ENCODE peak calls at places on chromosomes 11 and 22, in eight cellular contexts. One of them, this sample, is unnamed.

GRCh38 chr11:27754035-27755017 is 54.1 kb upstream of the BDNF start:
- DNase-seq in non-pigmented ciliary epithelial cell: peak
- DNase-seq in A172: peak
- DNase-seq in stimulated activated CD8-positive, alpha-beta memory T cell treated with anti-CD3 and anti-CD28 coated beads, Interleukin-2, amount 100 ng/mL, for 1 hour: no peak
- DNase-seq in cortex of kidney: no peak
- DNase-seq in stimulated activated CD4-positive, alpha-beta T cell treated with anti-CD3 and anti-CD28 coated beads, Interleukin-1b, Interleukin-23, amount 100 ng/mL, for 1 hour: no peak
- DNase-seq in Calu3: no peak
- DNase-seq in immature natural killer cell: no peak
- DNase-seq in this sample: no peak

GRCh38 chr11:57072640-57073039 is 83.9 kb downstream of the OR5AK2 start:
- DNase-seq in A172: peak
- DNase-seq in Calu3: peak
- DNase-seq in non-pigmented ciliary epithelial cell: peak
- DNase-seq in immature natural killer cell: no peak
- DNase-seq in stimulated activated CD8-positive, alpha-beta memory T cell treated with anti-CD3 and anti-CD28 coated beads, Interleukin-2, amount 100 ng/mL, for 1 hour: no peak
- DNase-seq in cortex of kidney: no peak
- DNase-seq in stimulated activated CD4-positive, alpha-beta T cell treated with anti-CD3 and anti-CD28 coated beads, Interleukin-1b, Interleukin-23, amount 100 ng/mL, for 1 hour: no peak
- DNase-seq in this sample: no peak

GRCh38 chr11:33500865-33501479 is 199.7 kb downstream of the C11orf91 start:
- DNase-seq in immature natural killer cell: no peak
- DNase-seq in non-pigmented ciliary epithelial cell: no peak
- DNase-seq in A172: peak
- DNase-seq in stimulated activated CD8-positive, alpha-beta memory T cell treated with anti-CD3 and anti-CD28 coated beads, Interleukin-2, amount 100 ng/mL, for 1 hour: no peak
- DNase-seq in Calu3: peak
- DNase-seq in stimulated activated CD4-positive, alpha-beta T cell treated with anti-CD3 and anti-CD28 coated beads, Interleukin-1b, Interleukin-23, amount 100 ng/mL, for 1 hour: no peak
- DNase-seq in cortex of kidney: no peak
- DNase-seq in this sample: no peak

GRCh38 chr11:117829369-117829725 is 4.8 kb upstream of the FXYD2 start:
- DNase-seq in Calu3: no peak
- DNase-seq in cortex of kidney: no peak
- DNase-seq in stimulated activated CD4-positive, alpha-beta T cell treated with anti-CD3 and anti-CD28 coated beads, Interleukin-1b, Interleukin-23, amount 100 ng/mL, for 1 hour: no peak
- DNase-seq in non-pigmented ciliary epithelial cell: no peak
- DNase-seq in immature natural killer cell: no peak
- DNase-seq in stimulated activated CD8-positive, alpha-beta memory T cell treated with anti-CD3 and anti-CD28 coated beads, Interleukin-2, amount 100 ng/mL, for 1 hour: no peak
- DNase-seq in A172: no peak
- DNase-seq in this sample: no peak

GRCh38 chr11:8810331-8811301 is 100.4 kb upstream of the AKIP1 start:
- DNase-seq in stimulated activated CD4-positive, alpha-beta T cell treated with anti-CD3 and anti-CD28 coated beads, Interleukin-1b, Interleukin-23, amount 100 ng/mL, for 1 hour: no peak
- DNase-seq in Calu3: peak
- DNase-seq in immature natural killer cell: peak
- DNase-seq in A172: peak
- DNase-seq in stimulated activated CD8-positive, alpha-beta memory T cell treated with anti-CD3 and anti-CD28 coated beads, Interleukin-2, amount 100 ng/mL, for 1 hour: no peak
- DNase-seq in non-pigmented ciliary epithelial cell: no peak
- DNase-seq in cortex of kidney: no peak
- DNase-seq in this sample: no peak

GRCh38 chr11:73195191-73196007 is 22.7 kb upstream of the P2RY2 start:
- DNase-seq in non-pigmented ciliary epithelial cell: no peak
- DNase-seq in stimulated activated CD4-positive, alpha-beta T cell treated with anti-CD3 and anti-CD28 coated beads, Interleukin-1b, Interleukin-23, amount 100 ng/mL, for 1 hour: no peak
- DNase-seq in stimulated activated CD8-positive, alpha-beta memory T cell treated with anti-CD3 and anti-CD28 coated beads, Interleukin-2, amount 100 ng/mL, for 1 hour: no peak
- DNase-seq in A172: peak
- DNase-seq in Calu3: peak
- DNase-seq in cortex of kidney: no peak
- DNase-seq in immature natural killer cell: no peak
- DNase-seq in this sample: no peak

GRCh38 chr11:116427903-116428637 is 344.7 kb downstream of the BUD13 start:
- DNase-seq in cortex of kidney: no peak
- DNase-seq in stimulated activated CD4-positive, alpha-beta T cell treated with anti-CD3 and anti-CD28 coated beads, Interleukin-1b, Interleukin-23, amount 100 ng/mL, for 1 hour: no peak
- DNase-seq in A172: peak
- DNase-seq in non-pigmented ciliary epithelial cell: no peak
- DNase-seq in stimulated activated CD8-positive, alpha-beta memory T cell treated with anti-CD3 and anti-CD28 coated beads, Interleukin-2, amount 100 ng/mL, for 1 hour: no peak
- DNase-seq in immature natural killer cell: no peak
- DNase-seq in Calu3: peak
- DNase-seq in this sample: no peak

GRCh38 chr22:38740754-38741153 is 15.0 kb downstream of the SUN2 start:
- DNase-seq in cortex of kidney: no peak
- DNase-seq in immature natural killer cell: no peak
- DNase-seq in A172: no peak
- DNase-seq in Calu3: no peak
- DNase-seq in stimulated activated CD8-positive, alpha-beta memory T cell treated with anti-CD3 and anti-CD28 coated beads, Interleukin-2, amount 100 ng/mL, for 1 hour: no peak
- DNase-seq in non-pigmented ciliary epithelial cell: no peak
- DNase-seq in stimulated activated CD4-positive, alpha-beta T cell treated with anti-CD3 and anti-CD28 coated beads, Interleukin-1b, Interleukin-23, amount 100 ng/mL, for 1 hour: no peak
- DNase-seq in this sample: no peak

GRCh38 chr11:95517453-95517852 is 272.1 kb downstream of the FAM76B start:
- DNase-seq in cortex of kidney: no peak
- DNase-seq in non-pigmented ciliary epithelial cell: no peak
- DNase-seq in stimulated activated CD4-positive, alpha-beta T cell treated with anti-CD3 and anti-CD28 coated beads, Interleukin-1b, Interleukin-23, amount 100 ng/mL, for 1 hour: no peak
- DNase-seq in Calu3: no peak
- DNase-seq in A172: no peak
- DNase-seq in stimulated activated CD8-positive, alpha-beta memory T cell treated with anti-CD3 and anti-CD28 coated beads, Interleukin-2, amount 100 ng/mL, for 1 hour: no peak
- DNase-seq in immature natural killer cell: no peak
- DNase-seq in this sample: no peak

This sample was measured in central memory CD8-positive, alpha-beta T cell.